ENCODE peak calls at places on chromosomes 16 and 17, in eight cellular contexts. N is PC-3; K is fibroblast of the aortic adventitia; F is neural crest cell; U is CD8-positive, alpha-beta T cell; O is cardiac muscle cell; B is foreskin fibroblast; V is B cell. J is an unnamed sample.

GRCh38 chr16:87465306-87465705 is 27.5 kb downstream of the ZCCHC14 start:
- DNase-seq in F (no peak), K (peak), B (peak), V (no peak), U (no peak), N (peak), O (no peak), J (no peak)

GRCh38 chr16:12091569-12092346 is 115.2 kb downstream of the SNX29 start:
- DNase-seq in N (peak), V (no peak), B (no peak), O (no peak), U (no peak), F (no peak), K (no peak), J (no peak)

GRCh38 chr17:30905742-30906100 is 317 bp downstream of the TEFM start:
- DNase-seq in F (no peak), V (peak), O (peak), U (no peak), K (no peak), N (peak), B (no peak), J (peak)

GRCh38 chr16:15996432-15997109 is 47.2 kb downstream of the ABCC1 start:
- DNase-seq in F (peak), O (no peak), B (peak), K (peak), N (peak), V (no peak), U (no peak), J (no peak)

GRCh38 chr16:22646948-22647556 is 136.4 kb downstream of the NPIPB5 start:
- DNase-seq in K (no peak), U (no peak), V (no peak), O (no peak), F (no peak), B (no peak), N (no peak), J (no peak)

GRCh38 chr16:49876716-49877129 is 20.8 kb upstream of the ZNF423 start:
- DNase-seq in O (peak), U (no peak), B (no peak), K (no peak), F (peak), V (no peak), N (peak), J (peak)

GRCh38 chr17:70256751-70257150 is 87.4 kb downstream of the KCNJ2 start:
- DNase-seq in F (no peak), K (no peak), V (no peak), B (no peak), O (no peak), N (no peak), U (no peak), J (no peak)

GRCh38 chr17:17548044-17548443 is 43.5 kb downstream of the PEMT start:
- DNase-seq in F (no peak), N (no peak), O (no peak), K (no peak), B (no peak), V (no peak), U (no peak), J (no peak)

GRCh38 chr17:28944862-28945741 is 6.2 kb downstream of the PHF12 start:
- DNase-seq in K (peak), U (no peak), F (no peak), B (no peak), O (no peak), V (no peak), N (peak), J (no peak)

GRCh38 chr16:86069736-86070298 is 170.9 kb downstream of the IRF8 start:
- DNase-seq in B (no peak), O (no peak), F (no peak), U (no peak), K (no peak), V (no peak), N (no peak), J (no peak)

GRCh38 chr16:50744911-50745310 is 3.0 kb downstream of the CYLD start:
- DNase-seq in V (no peak), O (no peak), U (no peak), F (no peak), N (peak), K (no peak), B (no peak), J (no peak)

GRCh38 chr17:1894753-1895339 is 65.0 kb downstream of the RPA1 start:
- DNase-seq in V (no peak), F (no peak), O (no peak), U (no peak), K (no peak), N (peak), B (no peak), J (no peak)

GRCh38 chr16:28064150-28064549 is 636 bp upstream of the GSG1L start:
- DNase-seq in K (no peak), B (no peak), U (no peak), O (no peak), V (no peak), F (no peak), N (no peak), J (no peak)

GRCh38 chr17:7330099-7331015 is 1.2 kb upstream of the NEURL4 start:
- DNase-seq in F (peak), N (peak), V (peak), U (peak), K (peak), B (peak), O (peak), J (peak)

GRCh38 chr17:17628388-17629008 is 37.0 kb upstream of the PEMT start:
- DNase-seq in O (no peak), U (peak), F (no peak), N (no peak), B (no peak), K (no peak), V (peak), J (peak)

GRCh38 chr17:58447039-58447975 is 30.0 kb upstream of the RNF43 start:
- DNase-seq in V (peak), K (peak), O (peak), F (peak), N (peak), B (peak), U (peak), J (peak)

GRCh38 chr17:82231562-82232321 is 2.9 kb downstream of the SLC16A3 start:
- DNase-seq in F (peak), O (peak), K (peak), V (peak), B (no peak), N (peak), U (no peak), J (no peak)

GRCh38 chr16:22071352-22071923 is 20.9 kb upstream of the VWA3A start:
- DNase-seq in O (no peak), F (no peak), B (no peak), N (no peak), V (no peak), U (no peak), K (no peak), J (no peak)

GRCh38 chr17:17999364-18000007 is 26.8 kb downstream of the DRC3 start:
- DNase-seq in F (no peak), B (peak), N (no peak), O (no peak), V (no peak), U (no peak), K (no peak), J (no peak)

GRCh38 chr17:9911089-9911488 is 6.0 kb upstream of the RCVRN start:
- DNase-seq in F (no peak), O (no peak), N (no peak), U (no peak), B (no peak), K (no peak), V (no peak), J (no peak)

GRCh38 chr16:89171216-89172170 is at the start of gene CDH15:
- DNase-seq in B (peak), F (peak), O (peak), U (peak), V (peak), K (peak), N (peak), J (peak)

GRCh38 chr17:38703742-38704644 is 1.1 kb upstream of the MLLT6 start:
- DNase-seq in O (peak), B (no peak), U (peak), N (peak), K (no peak), V (peak), F (peak), J (peak)
- TF ChIP-seq CTCF in O (no peak), B (no peak), U (no peak), N (no peak), K (no peak), V (no peak), F (no peak), J (no peak)

DNA sequence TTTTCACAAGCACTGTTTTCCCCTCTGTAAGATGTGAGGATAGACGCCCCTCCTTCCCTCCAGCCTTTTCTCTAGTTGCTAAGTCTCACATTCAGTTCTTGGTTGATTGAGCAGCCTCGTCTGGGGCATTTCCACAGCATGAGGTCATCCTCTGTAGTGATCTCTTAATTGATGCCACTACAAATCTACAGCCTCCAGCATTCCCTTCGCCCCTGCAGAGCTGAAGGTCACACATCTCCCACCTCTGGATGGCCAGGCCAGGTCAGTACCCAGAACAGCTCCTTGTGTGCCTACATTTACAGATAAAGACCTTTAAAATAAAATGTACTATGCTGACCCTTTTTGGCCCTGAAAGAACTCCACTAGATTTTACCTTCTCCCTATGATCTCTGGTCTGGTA is 32.5 kb upstream of the CDH11 start:
- DNase-seq in O (peak), B (no peak), U (no peak), F (no peak), V (no peak), N (no peak), K (no peak), J (no peak)
- TF ChIP-seq CTCF in O (no peak), B (no peak), U (no peak), F (no peak), V (no peak), N (no peak), K (no peak), J (no peak)

GRCh38 chr16:68972720-68973119 is 129.4 kb downstream of the TANGO6 start:
- DNase-seq in U (no peak), N (peak), K (peak), F (peak), O (peak), B (peak), V (no peak), J (no peak)
- TF ChIP-seq CTCF in U (no peak), N (peak), K (peak), F (peak), O (peak), B (peak), V (no peak), J (no peak)

GRCh38 chr16:79334127-79334526 is 266.4 kb downstream of the MAF start:
- DNase-seq in V (peak), U (no peak), O (peak), K (no peak), F (peak), N (no peak), B (no peak), J (no peak)
- TF ChIP-seq CTCF in V (no peak), U (no peak), O (no peak), K (no peak), F (peak), N (peak), B (no peak), J (peak)

GRCh38 chr17:43090022-43090421 is 35.1 kb downstream of the BRCA1 start:
- DNase-seq in N (no peak), V (no peak), O (no peak), U (no peak), B (no peak), F (no peak), K (no peak), J (no peak)

GRCh38 chr17:43094129-43094834 is 30.9 kb downstream of the BRCA1 start:
- DNase-seq in K (peak), B (peak), U (no peak), V (no peak), F (no peak), O (no peak), N (no peak), J (no peak)

GRCh38 chr17:43092891-43093290 is 32.3 kb downstream of the BRCA1 start:
- DNase-seq in N (no peak), U (no peak), O (no peak), B (peak), K (peak), V (no peak), F (no peak), J (no peak)
- TF ChIP-seq CTCF in N (no peak), U (no peak), O (no peak), B (no peak), K (no peak), V (no peak), F (no peak), J (no peak)

DNA sequence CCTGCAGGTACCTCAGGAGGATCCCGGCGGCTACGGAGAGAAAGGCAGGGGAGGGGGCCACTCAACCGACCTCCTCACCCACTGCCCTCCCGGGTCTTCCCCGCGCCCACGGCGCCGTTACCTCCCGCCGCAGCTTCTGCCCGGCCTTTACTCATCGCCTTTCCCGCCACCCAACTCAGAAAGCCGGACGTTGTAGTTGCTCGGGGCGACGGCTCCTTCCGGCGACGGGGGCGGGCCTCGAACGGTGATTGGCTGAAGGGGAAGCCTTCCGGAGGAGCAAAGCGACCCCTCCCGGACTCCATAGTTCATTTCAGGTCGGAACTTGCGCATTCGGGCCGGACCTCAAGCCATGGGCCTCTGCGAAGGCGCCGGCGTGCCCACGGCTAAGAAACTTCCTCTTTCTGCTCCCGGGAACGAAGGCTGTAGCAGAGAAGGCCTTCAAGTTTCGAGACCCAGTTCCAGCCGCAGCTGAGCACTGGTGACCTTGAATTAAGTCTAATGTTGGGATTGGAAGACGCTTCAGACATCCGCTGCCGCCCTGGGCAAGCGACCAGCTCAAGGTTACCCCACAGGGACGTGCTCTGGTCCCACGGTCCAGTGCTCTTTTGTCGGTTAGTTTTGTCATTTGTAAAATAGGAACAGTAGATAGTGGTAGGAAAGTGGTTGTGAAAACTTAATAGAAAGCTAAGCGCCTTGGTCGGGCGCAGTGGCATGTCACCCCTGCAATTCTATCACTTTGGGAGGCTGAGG is at the start of gene PSMC3IP:
- DNase-seq in O (peak), B (peak), K (peak), F (peak), V (peak), U (peak), N (peak), J (peak)
- TF ChIP-seq CTCF in O (peak), B (peak), K (peak), F (peak), V (no peak), U (no peak), N (peak), J (peak)

GRCh38 chr17:67246648-67247415 is 1.8 kb upstream of the HELZ start:
- DNase-seq in V (peak), O (no peak), U (peak), K (no peak), N (peak), B (no peak), F (no peak), J (peak)
- TF ChIP-seq CTCF in V (no peak), O (no peak), U (no peak), K (no peak), N (no peak), B (no peak), F (no peak), J (no peak)

GRCh38 chr17:36149296-36149820 is 27.1 kb downstream of the TBC1D3B start:
- DNase-seq in U (no peak), K (peak), O (no peak), V (no peak), B (peak), F (no peak), N (no peak), J (no peak)

GRCh38 chr17:36153887-36154576 is 22.4 kb downstream of the TBC1D3B start:
- DNase-seq in F (no peak), V (no peak), U (no peak), N (no peak), B (no peak), K (no peak), O (no peak), J (peak)

GRCh38 chr17:36148559-36149295 is 27.7 kb downstream of the TBC1D3B start:
- DNase-seq in V (peak), O (peak), U (peak), B (peak), N (peak), K (peak), F (peak), J (peak)

GRCh38 chr17:36151891-36152638 is 24.4 kb downstream of the TBC1D3B start:
- DNase-seq in B (no peak), U (no peak), K (no peak), V (no peak), F (no peak), N (no peak), O (no peak), J (no peak)

DNA sequence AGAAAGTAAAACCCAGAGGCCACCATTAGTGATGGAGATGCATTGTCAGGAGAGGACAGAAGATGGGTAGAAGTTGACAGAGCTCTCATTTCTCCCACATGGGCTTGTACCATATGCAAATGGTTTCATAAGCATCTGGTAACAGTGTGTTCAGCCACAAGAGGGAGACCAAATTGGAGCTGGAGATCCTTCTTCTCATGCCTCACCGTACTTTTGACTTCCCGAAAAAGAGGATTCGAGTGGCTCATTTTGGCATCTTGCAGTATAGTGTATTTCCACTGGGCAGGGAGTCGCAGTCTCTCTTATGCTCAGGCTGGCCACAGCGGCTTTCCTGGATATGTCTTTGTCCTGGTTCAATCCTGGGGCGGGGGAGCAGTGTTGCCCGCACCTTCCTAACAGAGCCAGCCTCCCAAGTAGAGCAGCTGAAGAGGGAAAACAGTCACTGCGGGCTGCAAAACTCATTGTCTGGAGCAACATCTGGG is 23.8 kb downstream of the TBC1D3B start:
- DNase-seq in N (no peak), F (no peak), V (no peak), O (no peak), U (no peak), K (peak), B (peak), J (no peak)
- TF ChIP-seq CTCF in N (no peak), F (no peak), V (no peak), O (peak), U (no peak), K (peak), B (no peak), J (peak)

GRCh38 chr17:75524971-75525805 is at the start of gene LLGL2:
- DNase-seq in U (peak), F (peak), K (no peak), B (no peak), V (peak), N (peak), O (peak), J (peak)
- TF ChIP-seq CTCF in U (no peak), F (peak), K (no peak), B (peak), V (peak), N (peak), O (peak), J (peak)

GRCh38 chr16:13377143-13377542 is 475.7 kb downstream of the SHISA9 start:
- DNase-seq in V (no peak), N (no peak), B (no peak), O (no peak), U (no peak), F (no peak), K (no peak), J (no peak)

GRCh38 chr16:13378151-13378550 is 476.8 kb downstream of the SHISA9 start:
- DNase-seq in V (no peak), F (no peak), N (no peak), K (no peak), O (no peak), B (peak), U (no peak), J (no peak)

GRCh38 chr16:13376174-13376573 is 474.8 kb downstream of the SHISA9 start:
- DNase-seq in F (no peak), U (no peak), V (no peak), K (no peak), N (no peak), B (no peak), O (no peak), J (peak)

GRCh38 chr16:13372421-13372820 is 471.0 kb downstream of the SHISA9 start:
- DNase-seq in F (no peak), B (no peak), O (no peak), U (no peak), V (no peak), K (no peak), N (no peak), J (no peak)
- TF ChIP-seq CTCF in F (no peak), B (no peak), O (no peak), U (no peak), V (no peak), K (no peak), N (no peak), J (no peak)

J was measured in GM10248.